ENCODE peak calls at places on chromosomes 13 and 19, in five cellular contexts. O is body of pancreas, U is H9, Z is fibroblast of lung, N is gastrocnemius medialis. C is an unnamed sample. For H3K27me3 and H3K4me1, the result is how much of the 10 kb centered on the place peaks cover.

GRCh38 chr13:39035204-39035603 is 2.7 kb downstream of the PROSER1 start:
- DNase-seq in O (no peak), U (no peak), Z (no peak), N (no peak), C (no peak)

GRCh38 chr13:79581870-79582315 is 100.9 kb downstream of the NDFIP2 start:
- DNase-seq in O (no peak), U (peak), Z (peak), N (no peak), C (no peak)

GRCh38 chr19:18985257-18985656 is 44.2 kb upstream of the HOMER3 start:
- DNase-seq in O (no peak), U (no peak), Z (no peak), N (no peak), C (no peak)

GRCh38 chr13:45238945-45239795 is 38.3 kb upstream of the KCTD4 start:
- DNase-seq in O (no peak), U (no peak), Z (peak), N (no peak), C (no peak)

GRCh38 chr19:30024091-30024490 is 82.1 kb downstream of the URI1 start:
- DNase-seq in O (no peak), U (no peak), Z (no peak), N (no peak), C (no peak)

GRCh38 chr19:10762656-10763055 is 44.8 kb downstream of the DNM2 start:
- DNase-seq in O (no peak), U (no peak), Z (no peak), N (no peak), C (peak)

GRCh38 chr13:99151516-99151915 is 49.1 kb upstream of the UBAC2 start:
- DNase-seq in O (no peak), U (no peak), Z (peak), N (no peak), C (no peak)

GRCh38 chr19:17841810-17842662 is 5.7 kb downstream of the JAK3 start:
- DNase-seq in O (peak), U (peak), Z (peak), N (peak), C (peak)

GRCh38 chr13:112137144-112137543 is 70.2 kb downstream of the SOX1 start:
- DNase-seq in O (no peak), U (no peak), Z (no peak), N (no peak), C (no peak)

GRCh38 chr19:35908977-35909683 is 1.0 kb upstream of the TYROBP start:
- DNase-seq in O (peak), U (no peak), Z (no peak), N (peak), C (peak)

GRCh38 chr13:105008606-105009005 is 1526.9 kb downstream of the EFNB2 start:
- DNase-seq in O (no peak), U (no peak), Z (no peak), N (no peak), C (no peak)

GRCh38 chr13:40920826-40921225 is 98.3 kb downstream of the ELF1 start:
- DNase-seq in O (no peak), U (no peak), Z (peak), N (no peak), C (no peak)

GRCh38 chr19:58563823-58564222 is 5.4 kb upstream of the UBE2M start:
- DNase-seq in O (no peak), U (no peak), Z (no peak), N (no peak), C (no peak)

GRCh38 chr19:39130337-39131254 is 5.0 kb downstream of the PAK4 start:
- DNase-seq in O (no peak), U (no peak), Z (no peak), N (no peak), C (no peak)

GRCh38 chr19:39129116-39129515 is 3.5 kb downstream of the PAK4 start:
- DNase-seq in O (no peak), U (no peak), Z (no peak), N (no peak), C (no peak)

GRCh38 chr19:39127812-39128510 is 2.4 kb downstream of the PAK4 start:
- DNase-seq in O (peak), U (no peak), Z (no peak), N (no peak), C (no peak)

GRCh38 chr19:39126593-39127187 is 1.1 kb downstream of the PAK4 start:
- DNase-seq in O (peak), U (no peak), Z (peak), N (no peak), C (no peak)

GRCh38 chr19:39128511-39129079 is 3.0 kb downstream of the PAK4 start:
- DNase-seq in O (no peak), U (no peak), Z (no peak), N (no peak), C (no peak)
- TF ChIP-seq CTCF in O (no peak), U (no peak), Z (no peak), N (no peak), C (no peak)

DNA sequence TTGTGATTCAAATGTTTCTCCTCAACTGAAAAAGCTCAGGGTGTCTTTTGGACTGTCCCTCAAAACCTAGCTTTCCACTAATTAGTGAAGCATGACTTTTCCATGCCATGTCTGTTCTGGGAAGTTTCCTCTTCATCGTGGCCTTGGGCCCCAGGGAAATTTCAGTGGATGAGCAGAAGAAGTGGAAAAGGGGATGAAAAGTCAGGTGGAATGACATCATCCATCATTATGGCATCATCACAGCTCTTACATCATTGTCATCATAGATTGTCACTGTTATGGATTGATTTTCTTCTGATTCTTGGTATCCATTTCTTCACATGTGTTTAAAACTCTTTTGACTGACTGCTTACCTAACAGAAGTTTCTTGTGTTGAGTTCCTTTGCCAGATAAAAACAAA is 26.2 kb upstream of the MRI1 start:
- DNase-seq in O (no peak), U (no peak), Z (no peak), N (no peak), C (no peak)
- H3K27me3 ChIP-seq in O (under half), U (under half), Z (under half), N (under half), C (under half)

DNA sequence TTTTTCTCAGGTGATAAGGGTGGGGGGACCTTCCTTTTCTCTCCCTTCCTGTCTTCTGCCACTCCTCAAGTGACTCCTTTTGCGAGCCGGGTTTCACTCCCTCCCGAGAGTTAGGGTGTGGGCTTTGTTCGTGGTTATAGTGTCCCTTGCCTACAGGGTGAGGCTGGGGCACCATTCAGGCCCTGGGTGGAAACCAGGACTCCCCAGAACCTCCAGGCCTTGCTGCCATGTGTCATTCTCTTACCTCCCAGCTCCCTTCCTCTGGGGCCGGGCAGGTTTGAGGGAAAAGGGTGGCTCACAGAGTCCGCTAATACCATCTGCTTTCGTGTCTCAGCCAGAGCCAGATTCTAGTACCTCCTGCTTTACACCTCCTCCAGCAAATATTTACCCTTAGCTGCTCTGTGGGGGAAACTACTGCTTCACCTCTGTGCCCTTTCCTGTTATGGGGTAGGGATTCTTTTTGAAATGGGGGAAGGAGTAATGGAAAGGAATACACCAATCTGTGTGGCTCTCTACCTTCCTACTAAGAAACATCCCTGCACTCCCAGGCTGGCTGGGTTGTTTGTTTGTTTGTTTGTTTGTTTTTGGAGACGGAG is 2.8 kb downstream of the ACTN4 start:
- DNase-seq in O (peak), U (no peak), Z (no peak), N (no peak), C (no peak)
- H3K4me1 ChIP-seq in O (half or more), U (under half), Z (under half), N (half or more), C (half or more)

GRCh38 chr19:56222901-56223300 is 20.8 kb downstream of the ZSCAN5C start:
- DNase-seq in O (no peak), U (no peak), Z (no peak), N (no peak), C (no peak)
- TF ChIP-seq CTCF in O (no peak), U (peak), Z (no peak), N (no peak), C (peak)

GRCh38 chr19:9183000-9183399 is 4.2 kb downstream of the OR7D2 start:
- DNase-seq in O (no peak), U (no peak), Z (no peak), N (no peak), C (no peak)
- H3K27me3 ChIP-seq in O (under half), U (under half), Z (under half), N (under half), C (under half)

GRCh38 chr19:28130066-28130511 is 1082.9 kb downstream of the UQCRFS1 start:
- DNase-seq in O (no peak), U (no peak), Z (no peak), N (no peak), C (no peak)

GRCh38 chr19:28126499-28126898 is 1086.5 kb downstream of the UQCRFS1 start:
- DNase-seq in O (no peak), U (no peak), Z (no peak), N (no peak), C (no peak)

GRCh38 chr19:28128341-28128740 is 1084.6 kb downstream of the UQCRFS1 start:
- DNase-seq in O (no peak), U (no peak), Z (no peak), N (no peak), C (no peak)
- H3K4me1 ChIP-seq in O (under half), U (under half), Z (under half), N (under half), C (under half)

DNA sequence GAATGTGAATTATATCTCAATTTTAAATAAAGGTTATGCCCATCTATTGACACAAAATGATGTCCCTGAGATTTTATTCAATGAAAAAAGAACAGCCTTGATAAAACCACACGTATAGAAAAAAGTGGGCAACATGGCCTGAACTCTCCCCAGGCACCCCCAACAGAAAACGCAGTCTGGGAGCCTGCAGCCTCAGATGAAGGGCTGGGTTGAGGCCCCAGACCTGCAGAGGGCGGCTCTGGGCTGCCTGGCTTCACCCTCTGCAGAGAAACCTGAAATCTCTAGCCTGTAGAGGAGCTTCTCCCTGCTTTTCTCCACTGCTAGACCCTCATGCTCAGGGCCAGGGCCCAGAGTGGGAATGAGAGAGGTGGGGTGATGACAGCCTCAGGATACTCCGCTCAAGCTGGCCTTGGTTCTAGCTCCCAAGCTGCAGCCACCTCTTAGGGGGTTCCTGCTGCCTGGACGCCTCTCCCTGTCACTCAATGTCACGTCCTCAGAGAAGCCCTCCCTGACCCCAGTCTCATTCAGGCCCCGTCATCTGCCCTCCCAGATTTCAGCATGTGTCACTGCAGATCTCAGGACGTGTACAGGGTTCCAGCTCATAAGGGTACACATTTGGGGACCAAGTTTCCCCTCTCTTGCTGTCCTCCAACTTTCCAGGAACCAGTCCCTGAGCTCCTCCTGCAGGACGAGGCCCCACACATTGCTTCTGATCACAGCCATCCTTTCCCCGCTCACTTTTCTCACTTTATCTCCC is 1.8 kb downstream of the MBD3 start:
- DNase-seq in O (no peak), U (peak), Z (peak), N (no peak), C (peak)
- TF ChIP-seq CTCF in O (no peak), U (peak), Z (peak), N (no peak), C (peak)

C was measured in DND-41.